ENCODE peak calls at places on chromosome 1, in seven cellular contexts. V is heart left ventricle, K is IMR-90, J is vagina, B is lower leg skin, M is HCT116, N is uterus. Y is an unnamed sample.
A peak's percentile ranks its signal among the peaks of the same experiment; 100 is the strongest.

GRCh38 chr1:159311679-159312078 is 9.5 kb downstream of the FCER1A start:
- DNase-seq in M (no peak), B (no peak), V (no peak), K (no peak), J (no peak), N (no peak), Y (no peak)

GRCh38 chr1:153534933-153535663 is 693 bp downstream of the S100A6 start:
- DNase-seq in M (no peak), N (peak; percentile 81), B (peak; percentile 96), J (no peak), K (no peak), V (peak; percentile 63), Y (peak; percentile 72)

GRCh38 chr1:97137862-97138514 is 416.4 kb downstream of the PTBP2 start:
- DNase-seq in V (peak; percentile 30), J (no peak), N (peak; percentile 18), M (peak; percentile 37), K (peak; percentile 78), B (no peak), Y (peak; percentile 3)

GRCh38 chr1:25568834-25569598 is 25.6 kb downstream of the LDLRAP1 start:
- DNase-seq in M (peak; percentile 70), B (no peak), V (no peak), N (peak; percentile 65), J (no peak), K (peak; percentile 88), Y (no peak)

GRCh38 chr1:209302777-209303642 is 280.5 kb upstream of the CAMK1G start:
- DNase-seq in J (no peak), B (no peak), V (no peak), K (no peak), N (no peak), M (no peak), Y (no peak)

GRCh38 chr1:244050835-244051444 is at the start of gene ZBTB18:
- DNase-seq in V (no peak), M (no peak), N (no peak), B (peak; percentile 84), K (peak; percentile 82), J (no peak), Y (peak; percentile 6)

GRCh38 chr1:62782197-62782886 is 1.6 kb upstream of the ATG4C start:
- DNase-seq in V (no peak), K (peak; percentile 66), J (no peak), N (no peak), B (no peak), M (no peak), Y (no peak)

GRCh38 chr1:17451731-17452130 is 12.3 kb upstream of the RCC2 start:
- DNase-seq in J (no peak), N (no peak), B (no peak), K (no peak), M (no peak), V (no peak), Y (no peak)

GRCh38 chr1:90579212-90579802 is 137.8 kb downstream of the BARHL2 start:
- DNase-seq in V (no peak), N (no peak), B (no peak), K (peak; percentile 40), J (no peak), M (peak; percentile 43), Y (peak; percentile 18)

DNA sequence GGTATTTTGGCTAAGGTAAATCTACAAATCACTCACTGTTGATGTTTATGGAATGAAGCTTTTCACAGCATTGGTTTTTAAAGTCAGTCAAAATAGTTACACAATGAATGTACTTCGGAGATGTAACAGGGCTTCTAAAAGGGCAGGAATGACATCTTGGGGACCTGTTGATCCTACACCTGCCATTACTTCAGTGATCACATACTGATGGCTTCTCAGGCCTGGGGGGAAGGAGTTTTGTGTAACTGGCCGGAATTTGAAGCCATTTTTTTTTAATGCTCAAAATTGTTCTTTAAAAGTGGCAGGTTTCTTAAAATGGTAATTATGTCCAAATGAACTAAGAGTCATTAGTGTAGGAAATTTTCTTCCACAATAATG is 11.2 kb downstream of the RPL5 start:
- DNase-seq in J (no peak), M (no peak), B (no peak), K (no peak), N (no peak), V (no peak), Y (no peak)
- TF ChIP-seq POLR2A in J (no peak), M (no peak), B (no peak), K (no peak), N (no peak), V (no peak), Y (no peak)

DNA sequence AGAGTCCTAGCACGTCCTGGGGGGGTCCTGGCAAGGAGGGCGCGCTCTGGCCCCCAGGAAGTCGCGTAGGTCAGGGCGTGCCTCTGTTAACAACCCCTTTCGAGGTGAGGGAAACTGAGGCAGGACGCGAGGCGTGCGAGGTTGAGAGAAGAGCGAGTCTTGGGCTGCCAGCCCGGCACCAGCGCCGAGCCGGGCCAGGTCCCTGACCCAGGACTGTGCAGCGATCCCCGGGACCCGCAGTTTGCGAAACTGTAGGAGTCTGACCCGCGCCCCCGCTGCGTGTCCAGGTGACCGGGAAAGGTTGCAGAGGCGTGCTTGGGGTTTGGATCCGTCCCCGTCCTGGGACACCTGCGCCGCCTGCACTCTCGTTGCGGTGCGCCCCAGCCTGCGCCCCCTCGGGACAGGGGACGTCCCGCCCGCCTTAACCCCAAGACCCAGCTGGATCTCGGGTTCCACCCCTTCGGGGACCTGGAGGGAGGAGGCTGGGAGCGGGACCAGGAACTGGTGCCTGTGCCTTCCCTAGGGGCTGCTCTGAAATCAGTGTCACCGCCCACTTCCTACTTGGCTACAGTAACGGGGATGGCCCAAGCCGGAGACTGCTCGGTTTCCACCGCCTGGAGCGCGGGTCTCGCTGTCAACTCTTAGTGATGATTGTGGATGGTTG is 493 bp downstream of the DISC1 start:
- DNase-seq in M (no peak), B (peak; percentile 96), K (peak; percentile 43), V (peak; percentile 85), N (peak; percentile 52), J (no peak), Y (no peak)
- TF ChIP-seq POLR2A in M (no peak), B (no peak), K (no peak), V (no peak), N (no peak), J (no peak), Y (no peak)

GRCh38 chr1:162561037-162561615 is 396 bp upstream of the UAP1 start:
- DNase-seq in K (peak; percentile 96), J (peak; percentile 99), N (peak; percentile 99), V (peak; percentile 99), B (peak; percentile 100), M (peak; percentile 85), Y (peak; percentile 97)
- TF ChIP-seq POLR2A in K (peak; percentile 90), J (peak; percentile 73), N (peak; percentile 77), V (no peak), B (no peak), M (no peak), Y (peak; percentile 83)

DNA sequence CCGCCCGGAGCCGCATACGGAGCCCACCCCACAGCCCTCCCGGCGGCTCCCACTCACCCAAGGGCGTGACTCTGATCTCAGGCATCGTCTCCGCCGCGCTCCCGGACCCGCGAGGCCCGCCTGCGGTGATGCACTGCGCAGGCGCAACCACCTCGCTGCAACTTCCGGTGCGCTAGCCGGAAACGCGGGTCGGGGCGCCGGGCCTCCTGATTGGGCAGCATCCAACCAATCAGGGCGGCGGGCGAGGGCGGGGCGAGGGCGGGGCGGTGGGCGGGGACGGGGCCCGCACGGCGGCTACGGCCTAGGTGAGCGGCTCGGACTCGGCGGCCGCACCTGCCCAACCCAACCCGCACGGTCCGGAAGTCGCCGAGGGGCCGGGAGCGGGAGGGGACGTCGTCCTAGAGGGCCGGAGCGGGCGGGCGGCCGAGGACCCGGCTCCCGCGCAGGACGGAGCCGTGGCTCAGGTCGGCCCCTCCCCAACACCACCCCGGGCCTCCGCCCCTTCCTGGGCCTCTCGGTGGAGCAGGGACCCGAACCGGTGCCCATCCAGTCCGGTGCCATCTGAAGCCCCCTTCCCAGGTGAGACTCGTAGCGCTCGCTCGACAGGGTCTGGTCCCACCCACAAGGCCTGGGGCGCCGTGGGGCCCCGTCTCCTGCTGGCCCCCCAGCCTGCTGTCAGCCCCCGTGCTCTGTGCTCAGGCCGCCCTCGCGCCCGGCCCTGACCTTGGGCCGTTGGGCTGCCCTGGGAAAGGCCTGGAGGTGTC is at the start of the genes CPTP and INTS11:
- DNase-seq in K (peak; percentile 85), M (peak; percentile 76), J (no peak), B (peak; percentile 99), V (peak; percentile 94), N (peak; percentile 92), Y (peak; percentile 95)
- TF ChIP-seq POLR2A in K (peak; percentile 81), M (peak; percentile 56), J (peak; percentile 0), B (no peak), V (peak; percentile 52), N (peak; percentile 32), Y (peak; percentile 68)

DNA sequence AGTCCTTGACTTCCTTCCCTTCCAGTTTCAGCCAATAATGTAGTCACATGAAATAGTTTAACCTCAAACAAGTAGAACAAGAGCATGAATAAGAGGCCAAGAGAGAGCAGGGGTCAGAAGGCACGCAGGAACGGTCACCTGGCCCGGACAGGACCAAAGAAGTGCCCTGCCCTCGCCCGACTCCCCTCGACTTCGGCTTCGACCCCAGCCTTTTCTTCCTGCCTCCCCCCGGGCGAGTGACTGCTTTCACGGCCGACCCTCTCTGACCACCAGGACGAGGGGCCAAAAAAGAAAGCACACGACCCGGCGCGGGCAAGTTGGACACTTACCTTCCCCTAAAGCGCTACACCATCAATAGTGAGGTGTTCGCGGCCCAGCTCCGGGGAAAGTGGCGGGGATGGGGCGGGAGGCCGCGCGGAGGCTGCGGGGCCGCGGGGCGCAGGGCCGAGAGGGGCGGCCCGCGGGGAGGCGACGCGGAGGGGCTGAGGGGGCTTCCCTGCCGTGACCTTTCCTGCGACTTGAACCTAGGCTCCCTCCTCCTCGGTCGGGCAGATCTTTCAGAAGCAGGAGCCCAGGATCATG is 518 bp downstream of the RERE start:
- DNase-seq in N (peak; percentile 38), M (no peak), B (peak; percentile 87), V (peak; percentile 15), K (no peak), J (peak; percentile 89), Y (peak; percentile 63)
- TF ChIP-seq POLR2A in N (no peak), M (no peak), B (no peak), V (no peak), K (no peak), J (no peak), Y (no peak)

Y was measured in erythroblast.